ENCODE peak calls at places on chromosomes 7 and 10, in six cellular contexts. V is K562, T is H1, H is SK-N-SH, G is GM12878, I is HepG2. Q is an unnamed sample.

GRCh38 chr7:38535013-38535412 is 96.2 kb downstream of the AMPH start:
- DNase-seq in V (no peak), T (no peak), G (no peak), H (no peak), I (no peak), Q (no peak)

GRCh38 chr10:110684800-110685446 is 40.8 kb downstream of the RBM20 start:
- DNase-seq in T (no peak), H (no peak), V (no peak), G (no peak), I (no peak), Q (no peak)

GRCh38 chr7:71735961-71736556 is 604.1 kb downstream of the GALNT17 start:
- DNase-seq in T (peak; percentile 91), G (no peak), I (peak; percentile 51), V (peak; percentile 56), H (peak; percentile 77), Q (peak; percentile 51)

GRCh38 chr10:72186213-72186612 is 29.6 kb upstream of the ANAPC16 start:
- DNase-seq in T (no peak), V (no peak), H (no peak), G (no peak), I (no peak), Q (no peak)

GRCh38 chr10:101831169-101831811 is 12.3 kb downstream of the KCNIP2 start:
- DNase-seq in H (no peak), G (no peak), T (no peak), I (no peak), V (no peak), Q (no peak)

GRCh38 chr7:99380032-99380822 is 5.7 kb downstream of the ARPC1B start:
- DNase-seq in H (no peak), G (peak; percentile 94), I (no peak), T (no peak), V (peak; percentile 75), Q (peak; percentile 96)

GRCh38 chr10:22365644-22366565 is 20.6 kb downstream of the SPAG6 start:
- DNase-seq in G (no peak), T (no peak), V (no peak), H (no peak), I (no peak), Q (no peak)

GRCh38 chr7:98619450-98620321 is 2.6 kb downstream of the NPTX2 start:
- DNase-seq in H (peak; percentile 33), V (no peak), G (no peak), I (peak; percentile 69), T (no peak), Q (no peak)

GRCh38 chr7:90708841-90709317 is 112.8 kb downstream of the CDK14 start:
- DNase-seq in V (no peak), I (peak; percentile 43), H (no peak), G (peak; percentile 67), T (peak; percentile 60), Q (peak; percentile 1)

GRCh38 chr10:88060762-88061161 is 197.3 kb downstream of the PTEN start:
- DNase-seq in T (no peak), I (no peak), V (no peak), H (no peak), G (no peak), Q (no peak)

GRCh38 chr10:46028584-46029570 is 1.5 kb downstream of the NCOA4 start:
- DNase-seq in V (peak; percentile 56), I (peak; percentile 95), T (no peak), H (peak; percentile 62), G (no peak), Q (peak; percentile 63)

GRCh38 chr7:140998715-140999114 is 16.0 kb downstream of the MRPS33 start:
- DNase-seq in G (no peak), V (no peak), I (no peak), T (no peak), H (no peak), Q (no peak)

GRCh38 chr10:94963901-94964300 is 25.4 kb downstream of the CYP2C9 start:
- DNase-seq in H (peak; percentile 7), T (peak; percentile 48), G (no peak), I (peak; percentile 45), V (no peak), Q (peak; percentile 8)
- TF ChIP-seq GABPA in H (no peak), T (no peak), G (no peak), I (no peak), V (no peak), Q (no peak)

DNA sequence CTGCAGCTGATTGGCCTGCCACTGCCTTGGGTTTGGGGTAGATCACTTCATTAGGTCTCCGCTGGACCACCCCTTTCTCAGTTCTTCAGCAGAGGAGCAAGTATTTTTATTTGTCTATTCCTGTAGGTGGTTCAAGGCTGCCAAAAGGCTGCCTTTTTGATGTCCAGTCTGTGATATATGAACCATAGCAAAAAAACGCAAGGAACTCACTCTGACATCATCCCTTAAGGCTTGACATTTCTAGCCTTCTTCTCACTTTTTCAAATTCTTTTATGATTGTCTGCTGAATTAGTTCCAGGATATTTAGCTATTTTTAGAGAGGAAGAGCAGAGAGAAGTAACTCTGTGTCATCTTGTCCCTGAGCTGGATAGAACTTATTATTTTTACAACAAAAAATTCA is 269.2 kb downstream of the BAMBI start:
- DNase-seq in H (no peak), V (no peak), G (no peak), I (no peak), T (no peak), Q (no peak)
- TF ChIP-seq GABPA in H (no peak), V (no peak), G (no peak), I (no peak), T (no peak), Q (no peak)

GRCh38 chr10:79082035-79082373 is 13.2 kb downstream of the ZMIZ1 start:
- DNase-seq in V (no peak), T (no peak), H (no peak), I (no peak), G (no peak), Q (no peak)

GRCh38 chr10:79084972-79085597 is 16.3 kb downstream of the ZMIZ1 start:
- DNase-seq in I (no peak), H (no peak), G (no peak), T (no peak), V (no peak), Q (peak; percentile 62)

GRCh38 chr10:79086822-79087221 is 18.1 kb downstream of the ZMIZ1 start:
- DNase-seq in G (no peak), V (no peak), H (no peak), T (no peak), I (no peak), Q (no peak)

GRCh38 chr10:79082631-79083581 is 14.1 kb downstream of the ZMIZ1 start:
- DNase-seq in I (no peak), V (peak; percentile 65), G (no peak), H (no peak), T (no peak), Q (no peak)

DNA sequence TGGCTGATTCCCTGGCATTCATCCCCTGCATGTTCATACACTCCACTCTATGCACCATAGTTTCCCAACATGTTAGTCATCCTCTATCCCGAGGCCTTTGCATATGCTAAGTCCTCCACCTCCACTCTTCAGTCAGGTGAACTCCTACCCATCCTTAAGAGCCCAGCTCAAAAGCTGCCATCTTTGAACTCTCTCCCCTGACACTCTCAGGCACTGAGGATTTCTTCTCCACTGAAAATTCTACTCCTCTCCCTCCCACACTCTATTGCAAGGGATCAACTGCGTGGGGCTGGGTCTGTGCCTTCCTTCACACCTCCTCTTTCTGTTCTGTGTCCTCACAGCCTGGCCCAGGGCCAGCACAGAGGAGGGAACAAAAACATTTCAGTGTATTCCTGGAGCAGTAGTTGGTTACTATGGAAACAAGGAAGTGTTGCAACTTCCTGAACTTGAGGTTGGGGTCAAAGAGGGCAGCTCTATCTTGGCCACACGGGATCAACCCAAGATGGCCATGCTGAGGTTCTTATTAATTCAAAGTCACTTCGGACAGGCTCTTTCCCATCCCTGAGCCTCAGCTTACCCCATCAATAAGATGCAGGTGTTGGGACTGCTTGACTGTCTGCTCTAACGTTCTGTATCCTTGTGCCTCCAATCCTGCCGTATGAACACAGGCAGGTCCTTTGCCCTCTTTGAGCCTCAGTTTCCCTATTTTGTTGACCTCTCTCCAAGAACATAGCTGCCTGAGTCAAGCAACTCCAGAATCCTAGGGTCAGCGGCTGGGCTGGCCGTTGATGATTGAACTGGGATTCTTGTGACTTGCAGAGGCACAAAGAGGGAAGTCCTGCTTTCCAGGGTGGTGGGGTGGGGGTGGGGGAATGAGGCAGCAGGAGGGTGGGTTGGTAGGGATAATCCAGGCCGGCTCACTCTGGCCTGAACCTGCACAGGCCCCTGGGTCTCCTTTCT is 15.5 kb downstream of the ZMIZ1 start:
- DNase-seq in V (peak; percentile 87), I (peak; percentile 93), T (no peak), H (peak; percentile 59), G (no peak), Q (peak; percentile 98)
- TF ChIP-seq GABPA in V (peak; percentile 86), I (peak; percentile 21), T (no peak), H (peak; percentile 13), G (no peak), Q (no peak)

GRCh38 chr10:8876171-8876570 is 821.7 kb downstream of the GATA3 start:
- DNase-seq in G (no peak), V (no peak), T (no peak), I (no peak), H (no peak), Q (no peak)
- TF ChIP-seq GABPA in G (no peak), V (no peak), T (no peak), I (no peak), H (no peak), Q (no peak)

DNA sequence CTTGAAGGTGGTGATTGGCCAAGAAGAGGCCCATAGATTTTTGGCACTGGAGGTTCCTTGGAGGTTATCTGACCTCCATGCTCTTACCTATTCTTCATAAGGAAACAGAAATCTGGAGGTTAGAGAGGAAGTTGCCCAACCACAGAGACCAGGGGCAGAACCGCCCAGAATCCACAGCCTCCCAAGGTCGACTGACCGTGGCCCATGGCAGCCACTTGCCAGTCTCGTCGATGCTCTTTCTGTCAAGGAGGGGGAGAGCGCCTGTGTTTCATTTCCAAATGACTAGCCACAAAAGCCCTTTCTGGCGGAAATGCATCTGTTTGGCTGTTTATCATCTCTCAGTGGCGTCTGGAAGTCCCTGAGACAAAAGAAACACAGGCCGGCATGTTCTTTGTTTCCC is 2.8 kb downstream of the RAMP3 start:
- DNase-seq in H (peak; percentile 66), G (peak; percentile 9), V (no peak), I (no peak), T (no peak), Q (no peak)
- TF ChIP-seq GABPA in H (no peak), G (no peak), V (no peak), I (no peak), T (no peak), Q (no peak)

Q was measured in HL-60.